ENCODE peak calls at places on chromosomes 2 and 18, in five cellular contexts. J is NCI-H774, C is T-helper 2 cell, F is neural crest cell, W is cardiac muscle cell. A is an unnamed sample.

GRCh38 chr2:157190151-157190550 is 67.4 kb upstream of the GALNT5 start:
- DNase-seq in J (no peak), C (no peak), F (no peak), W (peak; percentile 70), A (no peak)

GRCh38 chr2:180156651-180157050 is 149.6 kb upstream of the CWC22 start:
- DNase-seq in J (no peak), C (no peak), F (no peak), W (no peak), A (peak; percentile 96)

GRCh38 chr2:112181571-112182290 is 43.5 kb downstream of the FBLN7 start:
- DNase-seq in J (peak; percentile 58), C (peak; percentile 50), F (no peak), W (no peak), A (no peak)

GRCh38 chr2:27860111-27860510 is 30.1 kb downstream of the RBKS start:
- DNase-seq in J (no peak), C (no peak), F (no peak), W (peak; percentile 76), A (no peak)

GRCh38 chr2:30325542-30326328 is 94.4 kb downstream of the LBH start:
- DNase-seq in J (no peak), C (no peak), F (no peak), W (no peak), A (no peak)

GRCh38 chr2:232897386-232897970 is 27.4 kb downstream of the SNORC start:
- DNase-seq in J (no peak), C (no peak), F (no peak), W (no peak), A (no peak)

GRCh38 chr2:12923907-12924610 is 207.3 kb downstream of the TRIB2 start:
- DNase-seq in J (no peak), C (no peak), F (no peak), W (no peak), A (no peak)

GRCh38 chr2:240952496-240953246 is 45.7 kb upstream of the SNED1 start:
- DNase-seq in J (no peak), C (no peak), F (no peak), W (no peak), A (no peak)

GRCh38 chr2:3644891-3645605 is 13.0 kb upstream of the ALLC start:
- DNase-seq in J (no peak), C (no peak), F (no peak), W (no peak), A (no peak)

GRCh38 chr18:36899289-36899688 is 70.4 kb downstream of the KIAA1328 start:
- DNase-seq in J (no peak), C (no peak), F (no peak), W (peak; percentile 9), A (peak; percentile 19)

GRCh38 chr2:186590538-186591441 is 934 bp downstream of the ITGAV start:
- DNase-seq in J (peak; percentile 13), C (no peak), F (peak; percentile 16), W (peak; percentile 76), A (no peak)

GRCh38 chr18:48802543-48803428 is 148.0 kb downstream of the SMAD7 start:
- DNase-seq in J (no peak), C (no peak), F (no peak), W (no peak), A (no peak)

GRCh38 chr18:29588446-29589100 is 1411.6 kb upstream of the CDH2 start:
- DNase-seq in J (no peak), C (no peak), F (no peak), W (no peak), A (no peak)

GRCh38 chr2:82316573-82317371 is 2012.2 kb upstream of the LRRTM1 start:
- DNase-seq in J (peak; percentile 37), C (no peak), F (no peak), W (peak; percentile 9), A (peak; percentile 63)

A was measured in LNCaP clone FGC.